ENCODE peak calls at places on chromosomes 13 and 19, in ten cellular contexts. Q is OCI-LY7; P is naive B cell; M is Caki2; V is HFF-Myc; U is RWPE2; E is C1 segment of cervical spinal cord; O is stimulated activated CD8-positive, alpha-beta memory T cell treated with anti-CD3 and anti-CD28 coated beads, Interleukin-4, amount 100 ng/mL, for 48 hours; R is NCI-H2171 treated with DMSO at 0.1 percent for 48 hours; A is cardiac fibroblast. Y is an unnamed sample.

GRCh38 chr19:41700381-41701195 is 7.8 kb upstream of the CEACAM5 start:
- DNase-seq in Q (no peak), P (no peak), M (no peak), V (no peak), U (peak), E (no peak), O (no peak), R (no peak), A (no peak), Y (no peak)

GRCh38 chr19:50264483-50265186 is 61.2 kb downstream of the MYH14 start:
- DNase-seq in Q (no peak), P (no peak), M (peak), V (no peak), U (no peak), E (no peak), O (no peak), R (no peak), A (no peak), Y (no peak)

GRCh38 chr19:16447015-16447384 is 24.8 kb downstream of the EPS15L1 start:
- DNase-seq in Q (peak), P (peak), M (peak), V (no peak), U (no peak), E (no peak), O (peak), R (no peak), A (peak), Y (no peak)

GRCh38 chr13:23921451-23921888 is 24.2 kb upstream of the C1QTNF9B start:
- DNase-seq in Q (peak), P (no peak), M (peak), V (no peak), U (no peak), E (no peak), O (no peak), R (no peak), A (peak), Y (peak)

GRCh38 chr19:49071860-49072547 is 495 bp downstream of the KCNA7 start:
- DNase-seq in Q (no peak), P (no peak), M (no peak), V (no peak), U (no peak), E (no peak), O (no peak), R (peak), A (no peak), Y (no peak)

GRCh38 chr19:13588953-13589833 is 82.9 kb upstream of the CACNA1A start:
- DNase-seq in Q (peak), P (peak), M (peak), V (no peak), U (no peak), E (peak), O (peak), R (peak), A (peak), Y (peak)

GRCh38 chr19:35703343-35703742 is 1.0 kb upstream of the ZBTB32 start:
- DNase-seq in Q (no peak), P (no peak), M (no peak), V (no peak), U (no peak), E (no peak), O (no peak), R (peak), A (no peak), Y (no peak)

GRCh38 chr19:35224681-35225604 is 3.6 kb downstream of the FAM187B start:
- DNase-seq in Q (peak), P (peak), M (no peak), V (no peak), U (no peak), E (no peak), O (peak), R (no peak), A (no peak), Y (no peak)

GRCh38 chr13:79871594-79871993 is 390.6 kb downstream of the NDFIP2 start:
- DNase-seq in Q (no peak), P (no peak), M (no peak), V (no peak), U (no peak), E (no peak), O (no peak), R (no peak), A (no peak), Y (no peak)

GRCh38 chr13:113448885-113449692 is 4.2 kb downstream of the ADPRHL1 start:
- DNase-seq in Q (peak), P (no peak), M (peak), V (peak), U (peak), E (no peak), O (peak), R (peak), A (peak), Y (peak)

GRCh38 chr13:109096101-109096500 is 466.7 kb downstream of the MYO16 start:
- DNase-seq in Q (no peak), P (no peak), M (no peak), V (no peak), U (no peak), E (no peak), O (no peak), R (no peak), A (no peak), Y (no peak)

GRCh38 chr19:15161028-15161984 is 39.5 kb downstream of the NOTCH3 start:
- DNase-seq in Q (peak), P (no peak), M (no peak), V (no peak), U (no peak), E (no peak), O (no peak), R (peak), A (peak), Y (peak)

GRCh38 chr19:33428627-33429013 is 55.1 kb downstream of the CEBPG start:
- DNase-seq in Q (no peak), P (no peak), M (no peak), V (no peak), U (no peak), E (no peak), O (no peak), R (no peak), A (no peak), Y (no peak)

GRCh38 chr13:50130686-50131051 is 115.4 kb downstream of the KCNRG start:
- DNase-seq in Q (peak), P (peak), M (no peak), V (no peak), U (no peak), E (no peak), O (peak), R (peak), A (peak), Y (no peak)

GRCh38 chr19:35381318-35381717 is 10.4 kb downstream of the GPR42 start:
- DNase-seq in Q (no peak), P (no peak), M (no peak), V (no peak), U (peak), E (no peak), O (no peak), R (no peak), A (no peak), Y (no peak)

GRCh38 chr19:31253816-31254551 is 95.3 kb downstream of the TSHZ3 start:
- DNase-seq in Q (no peak), P (no peak), M (no peak), V (no peak), U (peak), E (no peak), O (peak), R (no peak), A (peak), Y (no peak)